ENCODE peak calls at places on chromosomes 2 and 18, in five cellular contexts. J is stomach; U is CD4-positive, alpha-beta T cell; Y is psoas muscle; B is H9. X is an unnamed sample.

GRCh38 chr18:26307161-26307773 is 81.0 kb downstream of the TAF4B start:
- DNase-seq in Y (no peak), J (no peak), B (no peak), U (no peak), X (no peak)

GRCh38 chr2:106037262-106037661 is 156.8 kb downstream of the UXS1 start:
- DNase-seq in Y (no peak), U (no peak), J (no peak), B (no peak), X (no peak)

GRCh38 chr18:65018184-65018583 is 732.6 kb upstream of the CDH7 start:
- DNase-seq in U (no peak), B (no peak), Y (no peak), J (no peak), X (no peak)

GRCh38 chr2:12202301-12202700 is 455.9 kb downstream of the LPIN1 start:
- DNase-seq in Y (no peak), B (no peak), J (no peak), U (no peak), X (no peak)

GRCh38 chr2:43124667-43125057 is 101.7 kb downstream of the ZFP36L2 start:
- DNase-seq in Y (no peak), J (no peak), B (no peak), U (no peak), X (no peak)

GRCh38 chr2:30662268-30663131 is 144.7 kb downstream of the CAPN13 start:
- DNase-seq in U (no peak), B (peak; percentile 25), Y (no peak), J (no peak), X (no peak)

GRCh38 chr18:23380001-23380550 is 73.0 kb upstream of the RIOK3 start:
- DNase-seq in U (no peak), B (no peak), J (no peak), Y (no peak), X (no peak)

GRCh38 chr2:67879586-67880290 is 183.1 kb downstream of the C1D start:
- DNase-seq in U (no peak), J (no peak), B (no peak), Y (no peak), X (no peak)

GRCh38 chr2:188665196-188665595 is 309.0 kb upstream of the COL3A1 start:
- DNase-seq in Y (no peak), U (no peak), J (no peak), B (no peak), X (no peak)

GRCh38 chr2:46831037-46831868 is 84.4 kb downstream of the MCFD2 start:
- DNase-seq in U (no peak), Y (no peak), B (no peak), J (no peak), X (no peak)

GRCh38 chr18:79410171-79410641 is 14.5 kb downstream of the NFATC1 start:
- DNase-seq in J (no peak), U (no peak), B (no peak), Y (no peak), X (no peak)

GRCh38 chr18:12282436-12283039 is 25.5 kb upstream of the TUBB6 start:
- DNase-seq in J (no peak), Y (no peak), B (no peak), U (no peak), X (no peak)

GRCh38 chr2:70340921-70341765 is 39.3 kb upstream of the FAM136A start:
- DNase-seq in J (no peak), U (peak; percentile 2), B (peak; percentile 72), Y (no peak), X (no peak)

GRCh38 chr2:4780679-4781078 is 911.5 kb upstream of the SOX11 start:
- DNase-seq in Y (no peak), U (no peak), B (no peak), J (no peak), X (no peak)

GRCh38 chr2:96142217-96143113 is 2.8 kb downstream of the DUSP2 start:
- DNase-seq in U (peak; percentile 65), B (peak; percentile 65), Y (no peak), J (no peak), X (peak; percentile 47)

GRCh38 chr18:5600376-5601071 is 56.7 kb upstream of the EPB41L3 start:
- DNase-seq in B (no peak), Y (no peak), U (no peak), J (no peak), X (no peak)

GRCh38 chr2:101956465-101957030 is 35.2 kb upstream of the IL1R2 start:
- DNase-seq in U (no peak), B (no peak), Y (no peak), J (no peak), X (no peak)

GRCh38 chr18:79851489-79851888 is 53.8 kb downstream of the KCNG2 start:
- DNase-seq in J (no peak), U (no peak), B (no peak), Y (no peak), X (no peak)

GRCh38 chr2:191215205-191215604 is 30.0 kb upstream of the MYO1B start:
- DNase-seq in U (no peak), B (no peak), J (no peak), Y (no peak), X (no peak)

DNA sequence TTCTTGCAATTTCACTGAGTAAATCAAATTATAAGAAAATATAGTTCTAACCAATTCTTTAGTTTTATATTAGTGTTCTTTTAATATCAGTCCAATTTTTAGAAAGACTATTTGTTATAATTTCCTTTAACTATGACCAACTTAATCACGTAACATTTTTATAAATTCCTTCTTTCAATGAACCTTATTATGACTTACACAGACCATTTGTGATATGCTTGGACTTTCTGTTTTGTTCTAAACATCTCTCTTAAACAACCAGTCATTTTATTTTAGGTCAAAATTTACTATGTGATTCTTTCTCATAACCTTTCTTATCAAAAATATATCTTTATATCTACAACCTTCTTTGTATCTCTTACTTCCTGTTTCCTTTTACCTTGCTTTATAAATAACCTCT is 39.5 kb upstream of the DYNAP start:
- DNase-seq in B (no peak), U (no peak), Y (no peak), J (no peak), X (no peak)
- H3K9me3 ChIP-seq in B (no peaks in the 10 kb centered on the region), U (no peaks in the 10 kb centered on the region), Y (no peaks in the 10 kb centered on the region), J (no peaks in the 10 kb centered on the region), X (no peaks in the 10 kb centered on the region)

GRCh38 chr2:51601706-51602105 is 569.8 kb upstream of the NRXN1 start:
- DNase-seq in B (no peak), J (no peak), Y (no peak), U (no peak), X (no peak)
- H3K9me3 ChIP-seq in B (no peaks in the 10 kb centered on the region), J (no peaks in the 10 kb centered on the region), Y (peaks cover 4% of the 10 kb centered on the region), U (no peaks in the 10 kb centered on the region), X (no peaks in the 10 kb centered on the region)

DNA sequence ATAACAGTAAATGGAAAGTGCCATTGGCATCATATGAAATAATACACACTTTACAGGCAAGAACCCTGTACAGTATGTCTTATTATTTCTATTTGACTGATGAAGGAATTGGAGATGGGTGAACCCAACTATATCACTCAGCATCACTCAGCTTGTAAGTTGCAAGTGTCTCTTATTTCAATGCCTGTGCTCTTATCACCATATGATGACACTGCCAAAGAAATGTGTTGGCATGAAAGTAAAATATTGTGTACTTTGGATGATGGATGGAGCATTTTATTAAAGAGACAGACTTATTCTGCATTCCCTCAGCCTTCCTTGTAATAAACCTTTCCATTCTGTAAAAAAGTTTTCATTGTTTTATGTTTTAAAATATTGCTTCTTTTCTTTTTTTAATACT is 927.5 kb upstream of the VRK2 start:
- DNase-seq in Y (no peak), U (no peak), J (no peak), B (no peak), X (no peak)
- H3K9me3 ChIP-seq in Y (no peaks in the 10 kb centered on the region), U (peaks cover 7% of the 10 kb centered on the region), J (no peaks in the 10 kb centered on the region), B (no peaks in the 10 kb centered on the region), X (no peaks in the 10 kb centered on the region)

GRCh38 chr2:41496908-41497307 is 550.9 kb upstream of the PKDCC start:
- DNase-seq in Y (no peak), J (no peak), B (no peak), U (no peak), X (no peak)

GRCh38 chr2:41500895-41501294 is 546.9 kb upstream of the PKDCC start:
- DNase-seq in U (no peak), B (no peak), J (no peak), Y (no peak), X (no peak)

GRCh38 chr2:41504532-41504931 is 543.3 kb upstream of the PKDCC start:
- DNase-seq in Y (no peak), J (no peak), B (no peak), U (no peak), X (no peak)

GRCh38 chr2:41498791-41499190 is 549.0 kb upstream of the PKDCC start:
- DNase-seq in B (no peak), Y (no peak), J (no peak), U (no peak), X (no peak)

DNA sequence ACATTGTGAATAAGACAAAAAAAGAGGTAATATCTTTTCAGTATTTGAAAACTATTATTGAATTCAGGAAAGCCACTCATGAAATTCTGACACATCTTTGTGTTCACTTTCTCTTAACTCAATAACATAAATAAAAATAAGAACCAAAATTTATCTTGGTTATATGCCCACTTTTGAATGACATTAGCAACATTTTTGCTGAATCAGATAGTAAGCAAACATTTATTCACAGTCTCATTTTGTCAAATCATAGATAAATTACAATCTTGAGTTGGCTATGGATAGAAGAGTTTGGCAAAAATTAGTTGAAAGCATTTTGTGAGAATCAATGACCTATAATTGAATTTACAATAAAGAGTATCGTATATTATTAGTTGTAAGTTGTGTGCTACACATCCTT is 545.1 kb upstream of the PKDCC start:
- DNase-seq in B (no peak), Y (no peak), J (no peak), U (no peak), X (no peak)
- H3K9me3 ChIP-seq in B (peaks cover 20% of the 10 kb centered on the region), Y (no peaks in the 10 kb centered on the region), J (no peaks in the 10 kb centered on the region), U (peaks cover 6% of the 10 kb centered on the region), X (no peaks in the 10 kb centered on the region)

GRCh38 chr2:115034801-115035200 is 592.4 kb downstream of the DPP10 start:
- DNase-seq in Y (no peak), J (no peak), U (no peak), B (no peak), X (no peak)

GRCh38 chr2:115036818-115037217 is 594.4 kb downstream of the DPP10 start:
- DNase-seq in J (no peak), B (no peak), U (no peak), Y (no peak), X (no peak)
- H3K9me3 ChIP-seq in J (no peaks in the 10 kb centered on the region), B (no peaks in the 10 kb centered on the region), U (no peaks in the 10 kb centered on the region), Y (no peaks in the 10 kb centered on the region), X (no peaks in the 10 kb centered on the region)

X was measured in T-helper 17 cell.